ENCODE peak calls at places on chromosomes 7 and 10, in ten cellular contexts. F, I, Q, E, C, G, S, U, D and N are unnamed samples.

GRCh38 chr7:139618482-139619366 is 95.2 kb downstream of the CLEC2L start:
- DNase-seq in E (peak; percentile 59), C (peak; percentile 11), F (peak; percentile 19), S (peak; percentile 45), Q (peak; percentile 69), U (peak; percentile 44), I (peak; percentile 19), G (peak; percentile 55), D (peak; percentile 56), N (no peak)

GRCh38 chr7:78433421-78433820 is 634.8 kb downstream of the PHTF2 start:
- DNase-seq in D (no peak), I (no peak), F (no peak), E (no peak), C (no peak), U (no peak), Q (no peak), G (no peak), S (no peak), N (no peak)

GRCh38 chr7:41930538-41931262 is 227.8 kb upstream of the INHBA start:
- DNase-seq in D (no peak), Q (no peak), C (peak; percentile 32), G (no peak), E (no peak), F (no peak), I (no peak), S (no peak), U (no peak), N (no peak)

GRCh38 chr7:157046681-157047080 is 36.2 kb upstream of the MNX1 start:
- DNase-seq in S (peak; percentile 33), F (no peak), I (no peak), G (no peak), E (no peak), Q (no peak), C (peak; percentile 72), D (no peak), U (no peak), N (no peak)

GRCh38 chr10:97399843-97400545 is 1.1 kb downstream of the RRP12 start:
- DNase-seq in I (peak; percentile 57), C (peak; percentile 73), Q (peak; percentile 77), G (peak; percentile 23), F (no peak), E (no peak), D (peak; percentile 67), S (peak; percentile 67), U (no peak), N (no peak)

GRCh38 chr10:102644646-102645387 is 538 bp downstream of the TRIM8 start:
- DNase-seq in D (peak; percentile 83), S (peak; percentile 74), F (peak; percentile 31), G (peak; percentile 79), U (peak; percentile 74), E (peak; percentile 93), C (no peak), Q (peak; percentile 94), I (peak; percentile 80), N (peak; percentile 63)

GRCh38 chr10:62903828-62904227 is 87.7 kb upstream of the EGR2 start:
- DNase-seq in U (no peak), F (no peak), E (no peak), G (no peak), Q (no peak), D (no peak), C (no peak), S (no peak), I (no peak), N (no peak)

GRCh38 chr10:51685768-51686167 is 13.6 kb downstream of the CSTF2T start:
- DNase-seq in I (no peak), F (no peak), G (no peak), E (no peak), C (no peak), U (no peak), D (no peak), Q (no peak), S (no peak), N (no peak)

GRCh38 chr10:6053816-6054581 is 8.2 kb downstream of the IL2RA start:
- DNase-seq in D (no peak), E (peak; percentile 57), S (no peak), U (no peak), I (no peak), Q (no peak), C (no peak), G (no peak), F (no peak), N (no peak)

GRCh38 chr10:132179551-132180392 is 7.0 kb upstream of the DPYSL4 start:
- DNase-seq in I (no peak), U (no peak), E (no peak), Q (no peak), D (no peak), F (no peak), C (no peak), S (no peak), G (no peak), N (no peak)

GRCh38 chr7:156927571-156928405 is 21.7 kb upstream of the NOM1 start:
- DNase-seq in G (no peak), U (no peak), Q (no peak), F (no peak), D (no peak), E (no peak), S (no peak), I (no peak), C (no peak), N (no peak)

GRCh38 chr10:123464428-123465323 is 201.5 kb upstream of the GPR26 start:
- DNase-seq in U (no peak), S (no peak), C (no peak), D (no peak), Q (no peak), G (no peak), F (no peak), I (no peak), E (no peak), N (no peak)

GRCh38 chr7:132685301-132685700 is 109.0 kb upstream of the PLXNA4 start:
- DNase-seq in I (no peak), C (no peak), D (no peak), Q (no peak), U (no peak), E (no peak), F (no peak), G (no peak), S (no peak), N (no peak)

GRCh38 chr10:93542358-93542791 is 24.1 kb upstream of the FFAR4 start:
- DNase-seq in I (no peak), F (peak; percentile 78), C (peak; percentile 51), D (no peak), E (peak; percentile 86), S (peak; percentile 12), G (no peak), Q (no peak), U (no peak), N (peak; percentile 74)

GRCh38 chr10:70648427-70648826 is 23.9 kb upstream of the ADAMTS14 start:
- DNase-seq in F (no peak), E (no peak), C (no peak), D (no peak), S (no peak), Q (peak; percentile 40), U (no peak), I (peak; percentile 40), G (no peak), N (no peak)

GRCh38 chr10:17084989-17085725 is 44.5 kb downstream of the CUBN start:
- DNase-seq in D (no peak), G (no peak), Q (no peak), F (no peak), C (no peak), S (no peak), I (no peak), U (no peak), E (peak; percentile 43), N (no peak)

GRCh38 chr10:72688208-72688651 is 3.7 kb upstream of the MCU start:
- DNase-seq in C (peak; percentile 70), Q (peak; percentile 66), G (no peak), E (no peak), I (no peak), S (peak; percentile 87), D (peak; percentile 51), U (no peak), F (no peak), N (no peak)

GRCh38 chr7:5773661-5774086 is 7.8 kb downstream of the RNF216 start:
- DNase-seq in C (peak; percentile 67), I (peak; percentile 90), E (no peak), Q (no peak), D (no peak), U (no peak), F (no peak), S (peak; percentile 96), G (peak; percentile 20), N (peak; percentile 7)

GRCh38 chr7:123987445-123987844 is 45.4 kb downstream of the TMEM229A start:
- DNase-seq in C (no peak), I (no peak), G (no peak), D (no peak), E (no peak), F (no peak), S (no peak), Q (no peak), U (no peak), N (no peak)

GRCh38 chr10:3530346-3531096 is 254.5 kb downstream of the KLF6 start:
- DNase-seq in C (no peak), E (no peak), G (no peak), F (no peak), Q (no peak), S (no peak), D (no peak), U (no peak), I (no peak), N (no peak)